ENCODE peak calls at places on chromosome 6, in six cellular contexts. X is H9, Z is mesenchymal stem cell, Y is IMR-90, G is mesendoderm, V is H1. O is an unnamed sample.

GRCh38 chr6:25130518-25130917 is 148.7 kb upstream of the CARMIL1 start:
- DNase-seq in V (no peak), Y (no peak), G (no peak), X (no peak), Z (no peak), O (no peak)

GRCh38 chr6:27076116-27076515 is 171.4 kb upstream of the PRSS16 start:
- DNase-seq in X (no peak), Z (no peak), Y (no peak), V (no peak), G (no peak), O (no peak)

GRCh38 chr6:102812242-102812641 is 1418.7 kb downstream of the GRIK2 start:
- DNase-seq in Y (no peak), G (no peak), V (no peak), X (no peak), Z (no peak), O (no peak)

GRCh38 chr6:33914519-33915120 is 110.8 kb upstream of the MLN start:
- DNase-seq in X (no peak), G (no peak), Y (no peak), Z (no peak), V (no peak), O (no peak)

GRCh38 chr6:163651910-163652309 is 237.4 kb downstream of the QKI start:
- DNase-seq in Z (no peak), Y (peak; percentile 9), V (no peak), X (no peak), G (no peak), O (no peak)

GRCh38 chr6:144922120-144922722 is 637.1 kb downstream of the UTRN start:
- DNase-seq in G (no peak), V (no peak), X (no peak), Y (peak; percentile 42), Z (no peak), O (no peak)

GRCh38 chr6:15464211-15464725 is 198.6 kb downstream of the DTNBP1 start:
- DNase-seq in V (peak; percentile 25), X (peak; percentile 57), Z (peak; percentile 23), Y (no peak), G (peak; percentile 52), O (peak; percentile 23)

GRCh38 chr6:26743157-26743821 is 83.7 kb upstream of the ZNF322 start:
- DNase-seq in G (peak; percentile 93), Z (peak; percentile 51), V (no peak), Y (peak; percentile 78), X (peak; percentile 79), O (peak; percentile 44)

GRCh38 chr6:22447191-22447590 is 122.2 kb upstream of the HDGFL1 start:
- DNase-seq in Z (no peak), X (no peak), G (no peak), Y (no peak), V (no peak), O (no peak)

GRCh38 chr6:146420255-146420654 is 123.4 kb upstream of the RAB32 start:
- DNase-seq in V (no peak), Y (no peak), X (no peak), G (no peak), Z (peak; percentile 5), O (no peak)

GRCh38 chr6:138945354-138945753 is 42.7 kb downstream of the REPS1 start:
- DNase-seq in Z (no peak), Y (no peak), V (no peak), X (peak; percentile 36), G (peak; percentile 65), O (no peak)

GRCh38 chr6:151111670-151112069 is 128.1 kb upstream of the AKAP12 start:
- DNase-seq in X (no peak), Z (no peak), V (no peak), G (no peak), Y (no peak), O (no peak)

GRCh38 chr6:106473807-106474206 is 113.3 kb downstream of the CRYBG1 start:
- DNase-seq in Y (peak; percentile 80), V (no peak), X (no peak), G (no peak), Z (peak; percentile 59), O (no peak)

GRCh38 chr6:158049055-158050028 is 67.7 kb downstream of the SYNJ2 start:
- DNase-seq in Z (no peak), G (no peak), V (no peak), Y (no peak), X (peak; percentile 43), O (no peak)

GRCh38 chr6:145895802-145896201 is 68.4 kb downstream of the SHPRH start:
- DNase-seq in V (no peak), Z (peak; percentile 4), Y (peak; percentile 28), G (no peak), X (no peak), O (no peak)

GRCh38 chr6:55886185-55886836 is 10.9 kb upstream of the BMP5 start:
- DNase-seq in Y (peak; percentile 24), G (no peak), X (no peak), Z (peak; percentile 33), V (no peak), O (no peak)

GRCh38 chr6:54185885-54186284 is 74.6 kb downstream of the MLIP start:
- DNase-seq in G (no peak), Y (no peak), X (no peak), Z (no peak), V (no peak), O (no peak)

GRCh38 chr6:34485321-34486060 is 19.6 kb downstream of the PACSIN1 start:
- DNase-seq in G (no peak), V (no peak), X (no peak), Y (no peak), Z (no peak), O (no peak)

GRCh38 chr6:119312875-119313338 is 36.7 kb downstream of the MAN1A1 start:
- DNase-seq in V (no peak), Z (no peak), Y (no peak), G (peak; percentile 79), X (no peak), O (no peak)

GRCh38 chr6:7773322-7773721 is 47.4 kb downstream of the BMP6 start:
- DNase-seq in V (no peak), Y (peak; percentile 58), X (no peak), Z (no peak), G (no peak), O (no peak)

GRCh38 chr6:10412948-10413849 is 1.7 kb downstream of the TFAP2A start:
- DNase-seq in V (no peak), G (peak; percentile 67), Y (no peak), X (peak; percentile 64), Z (no peak), O (no peak)

GRCh38 chr6:150392452-150393220 is 23.8 kb downstream of the IYD start:
- DNase-seq in X (no peak), Z (no peak), Y (no peak), V (no peak), G (no peak), O (no peak)

GRCh38 chr6:27565839-27566779 is 93.2 kb upstream of the ZNF184 start:
- DNase-seq in V (no peak), Y (no peak), Z (no peak), G (peak; percentile 90), X (peak; percentile 65), O (no peak)

GRCh38 chr6:54085526-54085925 is 25.7 kb upstream of the MLIP start:
- DNase-seq in V (no peak), X (no peak), Z (peak; percentile 86), Y (peak; percentile 94), G (peak; percentile 35), O (no peak)

GRCh38 chr6:1609662-1610496 is at the start of gene FOXC1:
- DNase-seq in G (peak; percentile 80), X (peak; percentile 79), Y (peak; percentile 94), Z (peak; percentile 74), V (no peak), O (peak; percentile 80)

GRCh38 chr6:21213492-21213891 is 380.1 kb upstream of the SOX4 start:
- DNase-seq in V (no peak), G (no peak), Z (no peak), X (no peak), Y (no peak), O (no peak)

DNA sequence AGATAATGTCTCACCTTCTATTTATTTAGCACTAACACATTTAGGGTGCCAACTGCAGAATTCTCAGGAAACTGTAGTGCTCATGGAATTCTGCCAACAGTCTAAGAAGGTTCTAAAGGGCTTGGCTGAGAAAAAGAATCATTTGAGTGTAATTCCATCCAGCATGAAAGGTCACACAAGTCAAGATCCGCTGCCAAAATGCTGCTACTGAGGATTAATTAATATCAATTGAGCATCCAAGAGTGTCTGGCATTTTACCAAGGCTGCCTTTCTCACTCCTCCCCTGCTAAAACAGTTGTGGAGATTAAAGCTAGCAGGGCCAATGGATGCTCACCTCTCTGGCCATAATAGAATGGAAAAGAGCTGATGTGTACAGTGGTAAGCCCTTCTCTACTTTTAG is 112.7 kb downstream of the FHL5 start:
- DNase-seq in Z (no peak), G (no peak), Y (no peak), X (no peak), V (no peak), O (no peak)
- H3K9ac ChIP-seq in Z (no peak overlapping the region), G (no peak overlapping the region), Y (no peak overlapping the region), X (no peak overlapping the region), V (no peak overlapping the region), O (no peak overlapping the region)

DNA sequence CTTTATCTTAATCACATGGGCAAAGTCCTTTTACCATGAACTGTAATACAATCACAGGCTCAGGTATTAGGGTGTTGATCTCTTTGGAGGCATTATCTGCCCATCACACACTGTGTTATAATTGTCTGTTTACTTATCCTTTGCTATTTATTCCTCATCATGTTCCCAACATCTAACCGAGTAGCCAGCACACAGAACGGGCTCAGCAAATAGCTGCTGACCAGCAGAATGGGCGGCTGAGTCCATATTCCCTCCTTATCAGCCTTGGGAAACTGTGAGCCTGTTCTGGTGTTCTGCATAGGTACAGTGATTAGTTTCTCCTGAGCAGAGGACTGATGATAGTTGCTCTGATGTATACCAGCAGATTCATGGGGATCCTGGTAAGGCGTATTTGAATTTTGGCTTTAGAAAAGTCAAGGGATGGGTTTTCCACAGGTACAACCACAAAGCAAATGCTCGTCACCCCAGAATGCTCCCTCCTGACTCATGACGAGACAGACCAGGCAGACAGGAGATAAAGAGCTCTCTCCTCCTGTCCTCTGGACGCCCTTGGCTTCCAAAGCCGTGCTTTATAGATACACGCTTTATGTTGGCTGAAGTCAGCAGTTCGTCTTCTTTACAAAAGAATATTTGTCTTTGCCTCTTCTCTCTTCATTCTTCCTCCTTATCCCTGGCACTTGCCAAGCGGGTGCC is 166.7 kb downstream of the TTLL2 start:
- DNase-seq in V (no peak), G (no peak), X (no peak), Z (no peak), Y (no peak), O (no peak)
- H2BK15ac ChIP-seq in V (no peak overlapping the region), G (no peak overlapping the region), X (no peak overlapping the region), Z (no peak overlapping the region), Y (no peak overlapping the region), O (no peak overlapping the region)

GRCh38 chr6:44665683-44666082 is 278.2 kb downstream of the CDC5L start:
- DNase-seq in V (no peak), G (no peak), X (peak; percentile 17), Z (no peak), Y (no peak), O (no peak)
- H3K18ac ChIP-seq in V (peak overlapping the region; percentile 91), G (peak overlapping the region; percentile 69), X (no peak overlapping the region), Z (no peak overlapping the region), Y (no peak overlapping the region), O (peak overlapping the region; percentile 58)

GRCh38 chr6:155765275-155766194 is 309.9 kb upstream of the NOX3 start:
- DNase-seq in X (no peak), V (no peak), G (no peak), Z (peak; percentile 70), Y (peak; percentile 90), O (no peak)
- H3K9ac ChIP-seq in X (no peak overlapping the region), V (no peak overlapping the region), G (no peak overlapping the region), Z (peak overlapping the region; percentile 50), Y (peak overlapping the region; percentile 76), O (no peak overlapping the region)

GRCh38 chr6:36979343-36979742 is 6.7 kb downstream of the MTCH1 start:
- DNase-seq in X (no peak), Y (peak; percentile 41), G (no peak), V (no peak), Z (no peak), O (no peak)
- H2BK15ac ChIP-seq in X (no peak overlapping the region), Y (no peak overlapping the region), G (no peak overlapping the region), V (no peak overlapping the region), Z (no peak overlapping the region), O (no peak overlapping the region)

O was measured in neuronal stem cell.